ENCODE peak calls at places on chromosomes 4 and X, in ten cellular contexts. One of them, this sample, is unnamed.

GRCh38 chr4:87213425-87213824 is 7.0 kb downstream of the KLHL8 start:
- DNase-seq in endodermal cell: no peak
- DNase-seq in tibial artery: no peak
- DNase-seq in HL-60: no peak
- DNase-seq in brain microvascular endothelial cell: no peak
- DNase-seq in PC-3: no peak
- DNase-seq in psoas muscle: no peak
- DNase-seq in mesendoderm: no peak
- DNase-seq in upper lobe of left lung: no peak
- DNase-seq in testis: no peak
- DNase-seq in this sample: no peak

GRCh38 chr4:48137766-48138349 is 3.8 kb upstream of the TXK start:
- DNase-seq in endodermal cell: no peak
- DNase-seq in tibial artery: no peak
- DNase-seq in HL-60: no peak
- DNase-seq in brain microvascular endothelial cell: no peak
- DNase-seq in PC-3: no peak
- DNase-seq in psoas muscle: no peak
- DNase-seq in mesendoderm: no peak
- DNase-seq in upper lobe of left lung: no peak
- DNase-seq in testis: no peak
- DNase-seq in this sample: no peak

GRCh38 chrX:20252392-20253231 is 14.1 kb downstream of the RPS6KA3 start:
- DNase-seq in endodermal cell: peak; percentile 90
- DNase-seq in tibial artery: peak; percentile 64
- DNase-seq in HL-60: no peak
- DNase-seq in brain microvascular endothelial cell: peak; percentile 45
- DNase-seq in PC-3: peak; percentile 81
- DNase-seq in psoas muscle: peak; percentile 58
- DNase-seq in mesendoderm: peak; percentile 71
- DNase-seq in upper lobe of left lung: peak; percentile 69
- DNase-seq in testis: peak; percentile 57
- DNase-seq in this sample: no peak

GRCh38 chrX:79270401-79270800 is 96.7 kb downstream of the ITM2A start:
- DNase-seq in endodermal cell: peak; percentile 73
- DNase-seq in tibial artery: peak; percentile 57
- DNase-seq in HL-60: peak; percentile 2
- DNase-seq in brain microvascular endothelial cell: no peak
- DNase-seq in PC-3: no peak
- DNase-seq in psoas muscle: peak; percentile 52
- DNase-seq in mesendoderm: peak; percentile 59
- DNase-seq in upper lobe of left lung: no peak
- DNase-seq in testis: peak; percentile 52
- DNase-seq in this sample: peak; percentile 52

GRCh38 chr4:151955721-151956340 is 195.0 kb upstream of the GATB start:
- DNase-seq in endodermal cell: no peak
- DNase-seq in tibial artery: no peak
- DNase-seq in HL-60: no peak
- DNase-seq in brain microvascular endothelial cell: peak; percentile 30
- DNase-seq in PC-3: no peak
- DNase-seq in psoas muscle: no peak
- DNase-seq in mesendoderm: peak; percentile 42
- DNase-seq in upper lobe of left lung: no peak
- DNase-seq in testis: no peak
- DNase-seq in this sample: no peak

GRCh38 chr4:89137695-89138094 is 26.4 kb downstream of the TIGD2 start:
- DNase-seq in endodermal cell: peak; percentile 85
- DNase-seq in tibial artery: no peak
- DNase-seq in HL-60: no peak
- DNase-seq in brain microvascular endothelial cell: no peak
- DNase-seq in PC-3: no peak
- DNase-seq in psoas muscle: no peak
- DNase-seq in mesendoderm: peak; percentile 88
- DNase-seq in upper lobe of left lung: no peak
- DNase-seq in testis: no peak
- DNase-seq in this sample: no peak

GRCh38 chr4:182932651-182933050 is 15.5 kb upstream of the DCTD start:
- DNase-seq in endodermal cell: no peak
- DNase-seq in tibial artery: no peak
- DNase-seq in HL-60: no peak
- DNase-seq in brain microvascular endothelial cell: no peak
- DNase-seq in PC-3: no peak
- DNase-seq in psoas muscle: no peak
- DNase-seq in mesendoderm: no peak
- DNase-seq in upper lobe of left lung: no peak
- DNase-seq in testis: no peak
- DNase-seq in this sample: no peak

GRCh38 chrX:110322603-110323002 is 4.7 kb upstream of the AMMECR1 start:
- DNase-seq in endodermal cell: no peak
- DNase-seq in tibial artery: no peak
- DNase-seq in HL-60: no peak
- DNase-seq in brain microvascular endothelial cell: no peak
- DNase-seq in PC-3: peak; percentile 51
- DNase-seq in psoas muscle: no peak
- DNase-seq in mesendoderm: no peak
- DNase-seq in upper lobe of left lung: no peak
- DNase-seq in testis: no peak
- DNase-seq in this sample: no peak

GRCh38 chr4:99723555-99724450 is 66.2 kb upstream of the C4orf54 start:
- DNase-seq in endodermal cell: no peak
- DNase-seq in tibial artery: peak; percentile 83
- DNase-seq in HL-60: peak; percentile 13
- DNase-seq in brain microvascular endothelial cell: peak; percentile 53
- DNase-seq in PC-3: peak; percentile 75
- DNase-seq in psoas muscle: peak; percentile 88
- DNase-seq in mesendoderm: peak; percentile 46
- DNase-seq in upper lobe of left lung: peak; percentile 75
- DNase-seq in testis: peak; percentile 68
- DNase-seq in this sample: peak; percentile 72

GRCh38 chr4:28093071-28093470 is 1232.4 kb downstream of the STIM2 start:
- DNase-seq in endodermal cell: no peak
- DNase-seq in tibial artery: no peak
- DNase-seq in HL-60: no peak
- DNase-seq in brain microvascular endothelial cell: no peak
- DNase-seq in PC-3: no peak
- DNase-seq in psoas muscle: no peak
- DNase-seq in mesendoderm: no peak
- DNase-seq in upper lobe of left lung: no peak
- DNase-seq in testis: no peak
- DNase-seq in this sample: no peak

GRCh38 chr4:7908668-7909067 is 31.0 kb downstream of the AFAP1 start:
- DNase-seq in endodermal cell: no peak
- DNase-seq in tibial artery: no peak
- DNase-seq in HL-60: no peak
- DNase-seq in brain microvascular endothelial cell: no peak
- DNase-seq in PC-3: no peak
- DNase-seq in psoas muscle: no peak
- DNase-seq in mesendoderm: no peak
- DNase-seq in upper lobe of left lung: no peak
- DNase-seq in testis: no peak
- DNase-seq in this sample: no peak

GRCh38 chrX:29788991-29789699 is 426.2 kb upstream of the MAGEB2 start:
- DNase-seq in endodermal cell: no peak
- DNase-seq in tibial artery: no peak
- DNase-seq in HL-60: no peak
- DNase-seq in brain microvascular endothelial cell: no peak
- DNase-seq in PC-3: no peak
- DNase-seq in psoas muscle: no peak
- DNase-seq in mesendoderm: no peak
- DNase-seq in upper lobe of left lung: no peak
- DNase-seq in testis: no peak
- DNase-seq in this sample: no peak

GRCh38 chr4:67727124-67727850 is 26.3 kb upstream of the UBA6 start:
- DNase-seq in endodermal cell: no peak
- DNase-seq in tibial artery: no peak
- DNase-seq in HL-60: no peak
- DNase-seq in brain microvascular endothelial cell: peak; percentile 89
- DNase-seq in PC-3: peak; percentile 75
- DNase-seq in psoas muscle: no peak
- DNase-seq in mesendoderm: peak; percentile 83
- DNase-seq in upper lobe of left lung: no peak
- DNase-seq in testis: no peak
- DNase-seq in this sample: no peak

GRCh38 chrX:134171661-134172587 is 65.1 kb upstream of the CCDC160 start:
- DNase-seq in endodermal cell: peak; percentile 74
- DNase-seq in tibial artery: no peak
- DNase-seq in HL-60: no peak
- DNase-seq in brain microvascular endothelial cell: no peak
- DNase-seq in PC-3: no peak
- DNase-seq in psoas muscle: peak; percentile 64
- DNase-seq in mesendoderm: peak; percentile 84
- DNase-seq in upper lobe of left lung: no peak
- DNase-seq in testis: peak; percentile 45
- DNase-seq in this sample: peak; percentile 50

GRCh38 chrX:134174859-134175258 is 62.1 kb upstream of the CCDC160 start:
- DNase-seq in endodermal cell: peak; percentile 87
- DNase-seq in tibial artery: no peak
- DNase-seq in HL-60: no peak
- DNase-seq in brain microvascular endothelial cell: no peak
- DNase-seq in PC-3: no peak
- DNase-seq in psoas muscle: no peak
- DNase-seq in mesendoderm: peak; percentile 76
- DNase-seq in upper lobe of left lung: no peak
- DNase-seq in testis: no peak
- DNase-seq in this sample: no peak

GRCh38 chrX:134172588-134173259 is 64.3 kb upstream of the CCDC160 start:
- DNase-seq in endodermal cell: peak; percentile 63
- DNase-seq in tibial artery: peak; percentile 54
- DNase-seq in HL-60: no peak
- DNase-seq in brain microvascular endothelial cell: no peak
- DNase-seq in PC-3: no peak
- DNase-seq in psoas muscle: peak; percentile 61
- DNase-seq in mesendoderm: peak; percentile 24
- DNase-seq in upper lobe of left lung: no peak
- DNase-seq in testis: peak; percentile 28
- DNase-seq in this sample: peak; percentile 76

GRCh38 chrX:134173541-134174272 is 63.3 kb upstream of the CCDC160 start:
- DNase-seq in endodermal cell: peak; percentile 76
- DNase-seq in tibial artery: no peak
- DNase-seq in HL-60: no peak
- DNase-seq in brain microvascular endothelial cell: no peak
- DNase-seq in PC-3: no peak
- DNase-seq in psoas muscle: no peak
- DNase-seq in mesendoderm: peak; percentile 74
- DNase-seq in upper lobe of left lung: no peak
- DNase-seq in testis: no peak
- DNase-seq in this sample: no peak

GRCh38 chrX:134174273-134174660 is 62.7 kb upstream of the CCDC160 start:
- DNase-seq in endodermal cell: no peak
- DNase-seq in tibial artery: no peak
- DNase-seq in HL-60: no peak
- DNase-seq in brain microvascular endothelial cell: no peak
- DNase-seq in PC-3: no peak
- DNase-seq in psoas muscle: no peak
- DNase-seq in mesendoderm: no peak
- DNase-seq in upper lobe of left lung: no peak
- DNase-seq in testis: no peak
- DNase-seq in this sample: no peak
- H3K27ac ChIP-seq in endodermal cell: peak overlapping the region; percentile 94
- H3K27ac ChIP-seq in tibial artery: no peak overlapping the region
- H3K27ac ChIP-seq in HL-60: no peak overlapping the region
- H3K27ac ChIP-seq in brain microvascular endothelial cell: no peak overlapping the region
- H3K27ac ChIP-seq in PC-3: no peak overlapping the region
- H3K27ac ChIP-seq in psoas muscle: no peak overlapping the region
- H3K27ac ChIP-seq in mesendoderm: no peak overlapping the region
- H3K27ac ChIP-seq in upper lobe of left lung: no peak overlapping the region
- H3K27ac ChIP-seq in testis: no peak overlapping the region
- H3K27ac ChIP-seq in this sample: no peak overlapping the region

GRCh38 chr4:6307891-6308290 is 38.2 kb downstream of the WFS1 start:
- DNase-seq in endodermal cell: no peak
- DNase-seq in tibial artery: no peak
- DNase-seq in HL-60: no peak
- DNase-seq in brain microvascular endothelial cell: no peak
- DNase-seq in PC-3: no peak
- DNase-seq in psoas muscle: no peak
- DNase-seq in mesendoderm: no peak
- DNase-seq in upper lobe of left lung: no peak
- DNase-seq in testis: no peak
- DNase-seq in this sample: no peak
- H3K27ac ChIP-seq in endodermal cell: no peak overlapping the region
- H3K27ac ChIP-seq in tibial artery: no peak overlapping the region
- H3K27ac ChIP-seq in HL-60: no peak overlapping the region
- H3K27ac ChIP-seq in brain microvascular endothelial cell: no peak overlapping the region
- H3K27ac ChIP-seq in PC-3: no peak overlapping the region
- H3K27ac ChIP-seq in psoas muscle: no peak overlapping the region
- H3K27ac ChIP-seq in mesendoderm: no peak overlapping the region
- H3K27ac ChIP-seq in upper lobe of left lung: no peak overlapping the region
- H3K27ac ChIP-seq in testis: no peak overlapping the region
- H3K27ac ChIP-seq in this sample: no peak overlapping the region

GRCh38 chr4:69986663-69987062 is 9.1 kb upstream of the STATH start:
- DNase-seq in endodermal cell: no peak
- DNase-seq in tibial artery: no peak
- DNase-seq in HL-60: no peak
- DNase-seq in brain microvascular endothelial cell: no peak
- DNase-seq in PC-3: no peak
- DNase-seq in psoas muscle: no peak
- DNase-seq in mesendoderm: no peak
- DNase-seq in upper lobe of left lung: no peak
- DNase-seq in testis: no peak
- DNase-seq in this sample: no peak

DNA sequence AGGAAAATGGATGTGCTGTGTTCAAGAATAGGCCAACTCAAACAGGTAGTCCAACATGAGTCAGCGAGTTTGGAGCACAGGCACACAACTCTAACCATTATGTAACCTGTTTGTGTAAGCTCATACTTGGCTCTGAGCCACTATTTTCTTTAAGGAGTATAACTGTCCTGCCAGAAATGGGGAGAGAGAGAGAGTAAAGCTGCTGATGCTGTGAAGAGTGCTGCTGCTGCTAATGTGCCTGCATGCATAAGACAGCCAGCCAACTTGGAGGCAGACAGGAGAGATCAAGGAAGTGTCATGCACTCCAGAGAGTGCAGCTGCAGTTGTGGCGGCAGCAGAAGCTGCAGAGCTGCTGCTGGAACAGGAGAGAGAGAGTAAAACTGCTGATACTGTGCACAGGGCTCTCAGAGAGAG is 11.7 kb upstream of the STATH start:
- DNase-seq in endodermal cell: no peak
- DNase-seq in tibial artery: no peak
- DNase-seq in HL-60: no peak
- DNase-seq in brain microvascular endothelial cell: peak; percentile 30
- DNase-seq in PC-3: peak; percentile 79
- DNase-seq in psoas muscle: no peak
- DNase-seq in mesendoderm: no peak
- DNase-seq in upper lobe of left lung: peak; percentile 26
- DNase-seq in testis: no peak
- DNase-seq in this sample: peak; percentile 39
- H3K27ac ChIP-seq in endodermal cell: no peak overlapping the region
- H3K27ac ChIP-seq in tibial artery: no peak overlapping the region
- H3K27ac ChIP-seq in HL-60: no peak overlapping the region
- H3K27ac ChIP-seq in brain microvascular endothelial cell: no peak overlapping the region
- H3K27ac ChIP-seq in PC-3: no peak overlapping the region
- H3K27ac ChIP-seq in psoas muscle: no peak overlapping the region
- H3K27ac ChIP-seq in mesendoderm: no peak overlapping the region
- H3K27ac ChIP-seq in upper lobe of left lung: no peak overlapping the region
- H3K27ac ChIP-seq in testis: no peak overlapping the region
- H3K27ac ChIP-seq in this sample: no peak overlapping the region

DNA sequence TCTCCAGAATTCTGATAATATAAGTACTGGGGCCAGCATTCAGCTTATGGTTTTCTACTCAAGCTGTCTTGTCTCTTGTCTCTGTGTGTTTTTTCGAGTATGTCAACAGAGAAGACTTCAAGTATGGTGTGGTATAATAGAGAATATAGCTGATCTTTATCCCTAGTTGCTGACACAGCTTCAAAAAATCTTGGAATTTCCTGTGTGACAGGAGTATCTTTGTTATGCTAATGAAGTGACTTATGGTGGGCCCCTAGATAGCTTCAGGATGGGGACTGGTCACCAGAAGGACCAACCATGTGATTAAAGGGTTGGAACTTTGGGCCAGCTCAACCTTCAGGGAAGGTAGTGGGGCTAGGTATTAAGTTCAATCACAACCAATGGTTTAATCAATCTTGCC is 2.9 kb downstream of the GPRASP3 start:
- DNase-seq in endodermal cell: no peak
- DNase-seq in tibial artery: no peak
- DNase-seq in HL-60: no peak
- DNase-seq in brain microvascular endothelial cell: no peak
- DNase-seq in PC-3: peak; percentile 9
- DNase-seq in psoas muscle: no peak
- DNase-seq in mesendoderm: peak; percentile 79
- DNase-seq in upper lobe of left lung: no peak
- DNase-seq in testis: no peak
- DNase-seq in this sample: no peak
- H3K27ac ChIP-seq in endodermal cell: no peak overlapping the region
- H3K27ac ChIP-seq in tibial artery: no peak overlapping the region
- H3K27ac ChIP-seq in HL-60: no peak overlapping the region
- H3K27ac ChIP-seq in brain microvascular endothelial cell: no peak overlapping the region
- H3K27ac ChIP-seq in PC-3: no peak overlapping the region
- H3K27ac ChIP-seq in psoas muscle: no peak overlapping the region
- H3K27ac ChIP-seq in mesendoderm: no peak overlapping the region
- H3K27ac ChIP-seq in upper lobe of left lung: no peak overlapping the region
- H3K27ac ChIP-seq in testis: no peak overlapping the region
- H3K27ac ChIP-seq in this sample: no peak overlapping the region